ENCODE peak calls at places on chromosome 1, in six cellular contexts. J is brain microvascular endothelial cell; L is anterior cingulate cortex; W is NCI-H1092; V is T-helper 1 cell; D is activated naive CD4-positive, alpha-beta T cell. O is an unnamed sample.
A peak's percentile ranks its signal among the peaks of the same experiment; 100 is the strongest.

GRCh38 chr1:183580281-183580682 is 10.0 kb downstream of the NCF2 start:
- DNase-seq in J (no peak), L (no peak), W (peak; percentile 16), V (no peak), D (no peak), O (peak; percentile 50)

GRCh38 chr1:50416553-50417453 is 6.4 kb downstream of the DMRTA2 start:
- DNase-seq in J (no peak), L (no peak), W (no peak), V (no peak), D (no peak), O (no peak)

GRCh38 chr1:165287781-165288180 is 68.7 kb downstream of the LMX1A start:
- DNase-seq in J (no peak), L (no peak), W (no peak), V (no peak), D (no peak), O (no peak)

GRCh38 chr1:14961661-14962267 is 191.8 kb upstream of the TMEM51 start:
- DNase-seq in J (no peak), L (no peak), W (no peak), V (no peak), D (no peak), O (no peak)

GRCh38 chr1:154574715-154575114 is 7.1 kb downstream of the CHRNB2 start:
- DNase-seq in J (no peak), L (peak; percentile 36), W (peak; percentile 80), V (no peak), D (no peak), O (peak; percentile 30)

GRCh38 chr1:101781437-101781836 is 215.3 kb downstream of the OLFM3 start:
- DNase-seq in J (no peak), L (no peak), W (peak; percentile 53), V (no peak), D (no peak), O (peak; percentile 85)

GRCh38 chr1:231242516-231243198 is 1.6 kb downstream of the GNPAT start:
- DNase-seq in J (peak; percentile 7), L (no peak), W (no peak), V (no peak), D (no peak), O (no peak)

GRCh38 chr1:53639251-53639721 is 99.7 kb downstream of the GLIS1 start:
- DNase-seq in J (no peak), L (no peak), W (no peak), V (no peak), D (no peak), O (peak; percentile 65)

GRCh38 chr1:78102916-78103315 is 57.1 kb downstream of the GIPC2 start:
- DNase-seq in J (no peak), L (no peak), W (no peak), V (no peak), D (no peak), O (no peak)

GRCh38 chr1:2233468-2233867 is 5.3 kb downstream of the SKI start:
- DNase-seq in J (no peak), L (no peak), W (no peak), V (no peak), D (no peak), O (no peak)

GRCh38 chr1:232678185-232678886 is 48.4 kb upstream of the SIPA1L2 start:
- DNase-seq in J (no peak), L (no peak), W (no peak), V (no peak), D (no peak), O (no peak)

GRCh38 chr1:162372159-162373071 is 4.2 kb downstream of the SPATA46 start:
- DNase-seq in J (no peak), L (no peak), W (no peak), V (no peak), D (no peak), O (no peak)

GRCh38 chr1:174883361-174883760 is 116.4 kb upstream of the CACYBP start:
- DNase-seq in J (peak; percentile 14), L (no peak), W (no peak), V (no peak), D (no peak), O (peak; percentile 8)

GRCh38 chr1:39106949-39107740 is 81.0 kb downstream of the NDUFS5 start:
- DNase-seq in J (no peak), L (no peak), W (no peak), V (no peak), D (no peak), O (no peak)

GRCh38 chr1:197024460-197024859 is 42.6 kb downstream of the F13B start:
- DNase-seq in J (no peak), L (no peak), W (no peak), V (no peak), D (no peak), O (no peak)

GRCh38 chr1:201917362-201918033 is 28.8 kb downstream of the SHISA4 start:
- DNase-seq in J (peak; percentile 75), L (no peak), W (no peak), V (no peak), D (no peak), O (no peak)

GRCh38 chr1:67760030-67760821 is 73.0 kb downstream of the GNG12 start:
- DNase-seq in J (peak; percentile 85), L (peak; percentile 19), W (peak; percentile 16), V (peak; percentile 49), D (no peak), O (no peak)

GRCh38 chr1:203547771-203548421 is 53.9 kb downstream of the OPTC start:
- DNase-seq in J (no peak), L (no peak), W (no peak), V (no peak), D (no peak), O (no peak)

GRCh38 chr1:216222302-216222701 is 200.9 kb downstream of the USH2A start:
- DNase-seq in J (no peak), L (no peak), W (no peak), V (no peak), D (no peak), O (no peak)

GRCh38 chr1:85448358-85448757 is 16.6 kb downstream of the DDAH1 start:
- DNase-seq in J (peak; percentile 47), L (no peak), W (no peak), V (no peak), D (no peak), O (no peak)

GRCh38 chr1:26787706-26788514 is at the start of gene PIGV:
- DNase-seq in J (peak; percentile 59), L (peak; percentile 80), W (peak; percentile 93), V (peak; percentile 79), D (peak; percentile 76), O (peak; percentile 75)

GRCh38 chr1:173064011-173064410 is 13.3 kb upstream of the TNFSF18 start:
- DNase-seq in J (no peak), L (no peak), W (no peak), V (no peak), D (no peak), O (no peak)

GRCh38 chr1:68375919-68376318 is 73.8 kb downstream of the RPE65 start:
- DNase-seq in J (peak; percentile 28), L (peak; percentile 24), W (no peak), V (no peak), D (no peak), O (peak; percentile 80)

GRCh38 chr1:226001852-226002666 is 2.9 kb upstream of the SDE2 start:
- DNase-seq in J (peak; percentile 12), L (peak; percentile 15), W (no peak), V (peak; percentile 45), D (no peak), O (no peak)

GRCh38 chr1:22121421-22121911 is 21.4 kb downstream of the WNT4 start:
- DNase-seq in J (peak; percentile 31), L (no peak), W (no peak), V (no peak), D (no peak), O (no peak)

GRCh38 chr1:226447932-226448670 is 40.2 kb upstream of the PARP1 start:
- DNase-seq in J (peak; percentile 38), L (no peak), W (no peak), V (no peak), D (no peak), O (no peak)

GRCh38 chr1:187096689-187097088 is 267.9 kb downstream of the PLA2G4A start:
- DNase-seq in J (no peak), L (no peak), W (no peak), V (no peak), D (no peak), O (no peak)

GRCh38 chr1:63326106-63326472 is 3.7 kb downstream of the FOXD3 start:
- DNase-seq in J (no peak), L (no peak), W (no peak), V (no peak), D (no peak), O (no peak)

O was measured in NCI-H446 treated with DMSO at 0.1 percent for 48 hours.